ENCODE peak calls at places on chromosome 9, in eight cellular contexts. One of them, this sample, is unnamed.

GRCh38 chr9:92709954-92710353 is 40.0 kb upstream of the IPPK start:
- DNase-seq in PC-9: no peak
- DNase-seq in lung: no peak
- DNase-seq in GM12878: no peak
- DNase-seq in tibial nerve: no peak
- DNase-seq in CD4-positive, alpha-beta T cell: no peak
- DNase-seq in aorta: peak
- DNase-seq in keratinocyte: no peak
- DNase-seq in this sample: no peak

GRCh38 chr9:14062449-14063187 is 251.3 kb downstream of the NFIB start:
- DNase-seq in PC-9: peak
- DNase-seq in lung: no peak
- DNase-seq in GM12878: no peak
- DNase-seq in tibial nerve: no peak
- DNase-seq in CD4-positive, alpha-beta T cell: no peak
- DNase-seq in aorta: no peak
- DNase-seq in keratinocyte: peak
- DNase-seq in this sample: no peak

GRCh38 chr9:83472221-83472665 is 66.0 kb downstream of the FRMD3 start:
- DNase-seq in PC-9: peak
- DNase-seq in lung: no peak
- DNase-seq in GM12878: no peak
- DNase-seq in tibial nerve: no peak
- DNase-seq in CD4-positive, alpha-beta T cell: no peak
- DNase-seq in aorta: no peak
- DNase-seq in keratinocyte: no peak
- DNase-seq in this sample: no peak

GRCh38 chr9:70795841-70796240 is 325.6 kb downstream of the TRPM3 start:
- DNase-seq in PC-9: no peak
- DNase-seq in lung: no peak
- DNase-seq in GM12878: no peak
- DNase-seq in tibial nerve: no peak
- DNase-seq in CD4-positive, alpha-beta T cell: no peak
- DNase-seq in aorta: no peak
- DNase-seq in keratinocyte: no peak
- DNase-seq in this sample: no peak

GRCh38 chr9:96245399-96245798 is 56.6 kb downstream of the HSD17B3 start:
- DNase-seq in PC-9: no peak
- DNase-seq in lung: no peak
- DNase-seq in GM12878: no peak
- DNase-seq in tibial nerve: no peak
- DNase-seq in CD4-positive, alpha-beta T cell: no peak
- DNase-seq in aorta: no peak
- DNase-seq in keratinocyte: no peak
- DNase-seq in this sample: no peak

GRCh38 chr9:87245271-87245670 is 252.4 kb upstream of the DAPK1 start:
- DNase-seq in PC-9: no peak
- DNase-seq in lung: no peak
- DNase-seq in GM12878: no peak
- DNase-seq in tibial nerve: no peak
- DNase-seq in CD4-positive, alpha-beta T cell: no peak
- DNase-seq in aorta: no peak
- DNase-seq in keratinocyte: no peak
- DNase-seq in this sample: no peak

GRCh38 chr9:74006935-74007334 is 490.2 kb upstream of the RORB start:
- DNase-seq in PC-9: no peak
- DNase-seq in lung: no peak
- DNase-seq in GM12878: no peak
- DNase-seq in tibial nerve: no peak
- DNase-seq in CD4-positive, alpha-beta T cell: no peak
- DNase-seq in aorta: no peak
- DNase-seq in keratinocyte: no peak
- DNase-seq in this sample: no peak

GRCh38 chr9:82116538-82116937 is 128.0 kb downstream of the SPATA31D1 start:
- DNase-seq in PC-9: no peak
- DNase-seq in lung: no peak
- DNase-seq in GM12878: no peak
- DNase-seq in tibial nerve: no peak
- DNase-seq in CD4-positive, alpha-beta T cell: no peak
- DNase-seq in aorta: no peak
- DNase-seq in keratinocyte: no peak
- DNase-seq in this sample: no peak

GRCh38 chr9:127451681-127452480 is 571 bp downstream of the LRSAM1 start:
- DNase-seq in PC-9: peak
- DNase-seq in lung: peak
- DNase-seq in GM12878: peak
- DNase-seq in tibial nerve: no peak
- DNase-seq in CD4-positive, alpha-beta T cell: peak
- DNase-seq in aorta: peak
- DNase-seq in keratinocyte: peak
- DNase-seq in this sample: no peak

GRCh38 chr9:128552153-128552743 is at the start of gene SPTAN1:
- DNase-seq in PC-9: peak
- DNase-seq in lung: peak
- DNase-seq in GM12878: peak
- DNase-seq in tibial nerve: peak
- DNase-seq in CD4-positive, alpha-beta T cell: peak
- DNase-seq in aorta: peak
- DNase-seq in keratinocyte: no peak
- DNase-seq in this sample: peak

GRCh38 chr9:21047315-21047714 is 15.9 kb upstream of the HACD4 start:
- DNase-seq in PC-9: no peak
- DNase-seq in lung: no peak
- DNase-seq in GM12878: no peak
- DNase-seq in tibial nerve: no peak
- DNase-seq in CD4-positive, alpha-beta T cell: no peak
- DNase-seq in aorta: no peak
- DNase-seq in keratinocyte: no peak
- DNase-seq in this sample: no peak

GRCh38 chr9:86767373-86767772 is 179.9 kb downstream of the GAS1 start:
- DNase-seq in PC-9: no peak
- DNase-seq in lung: no peak
- DNase-seq in GM12878: no peak
- DNase-seq in tibial nerve: no peak
- DNase-seq in CD4-positive, alpha-beta T cell: no peak
- DNase-seq in aorta: no peak
- DNase-seq in keratinocyte: no peak
- DNase-seq in this sample: no peak

GRCh38 chr9:136160939-136161610 is 42.4 kb upstream of the TMEM250 start:
- DNase-seq in PC-9: no peak
- DNase-seq in lung: no peak
- DNase-seq in GM12878: no peak
- DNase-seq in tibial nerve: no peak
- DNase-seq in CD4-positive, alpha-beta T cell: no peak
- DNase-seq in aorta: no peak
- DNase-seq in keratinocyte: no peak
- DNase-seq in this sample: no peak

GRCh38 chr9:106890621-106891020 is 27.7 kb downstream of the ZNF462 start:
- DNase-seq in PC-9: no peak
- DNase-seq in lung: no peak
- DNase-seq in GM12878: no peak
- DNase-seq in tibial nerve: no peak
- DNase-seq in CD4-positive, alpha-beta T cell: no peak
- DNase-seq in aorta: no peak
- DNase-seq in keratinocyte: no peak
- DNase-seq in this sample: no peak

GRCh38 chr9:97561501-97561900 is 60.0 kb downstream of the TMOD1 start:
- DNase-seq in PC-9: no peak
- DNase-seq in lung: no peak
- DNase-seq in GM12878: no peak
- DNase-seq in tibial nerve: no peak
- DNase-seq in CD4-positive, alpha-beta T cell: no peak
- DNase-seq in aorta: no peak
- DNase-seq in keratinocyte: no peak
- DNase-seq in this sample: no peak

GRCh38 chr9:136379401-136379800 is 5.9 kb upstream of the CARD9 start:
- DNase-seq in PC-9: no peak
- DNase-seq in lung: no peak
- DNase-seq in GM12878: no peak
- DNase-seq in tibial nerve: no peak
- DNase-seq in CD4-positive, alpha-beta T cell: no peak
- DNase-seq in aorta: no peak
- DNase-seq in keratinocyte: no peak
- DNase-seq in this sample: no peak

GRCh38 chr9:26756881-26757280 is 135.7 kb downstream of the CAAP1 start:
- DNase-seq in PC-9: no peak
- DNase-seq in lung: no peak
- DNase-seq in GM12878: no peak
- DNase-seq in tibial nerve: no peak
- DNase-seq in CD4-positive, alpha-beta T cell: no peak
- DNase-seq in aorta: no peak
- DNase-seq in keratinocyte: no peak
- DNase-seq in this sample: no peak

GRCh38 chr9:26754494-26755188 is 138.0 kb downstream of the CAAP1 start:
- DNase-seq in PC-9: no peak
- DNase-seq in lung: no peak
- DNase-seq in GM12878: no peak
- DNase-seq in tibial nerve: no peak
- DNase-seq in CD4-positive, alpha-beta T cell: no peak
- DNase-seq in aorta: no peak
- DNase-seq in keratinocyte: no peak
- DNase-seq in this sample: no peak

GRCh38 chr9:26755476-26755875 is 137.1 kb downstream of the CAAP1 start:
- DNase-seq in PC-9: no peak
- DNase-seq in lung: no peak
- DNase-seq in GM12878: no peak
- DNase-seq in tibial nerve: no peak
- DNase-seq in CD4-positive, alpha-beta T cell: no peak
- DNase-seq in aorta: no peak
- DNase-seq in keratinocyte: no peak
- DNase-seq in this sample: no peak

GRCh38 chr9:26750126-26750525 is 142.5 kb downstream of the CAAP1 start:
- DNase-seq in PC-9: no peak
- DNase-seq in lung: no peak
- DNase-seq in GM12878: no peak
- DNase-seq in tibial nerve: no peak
- DNase-seq in CD4-positive, alpha-beta T cell: no peak
- DNase-seq in aorta: no peak
- DNase-seq in keratinocyte: no peak
- DNase-seq in this sample: no peak

DNA sequence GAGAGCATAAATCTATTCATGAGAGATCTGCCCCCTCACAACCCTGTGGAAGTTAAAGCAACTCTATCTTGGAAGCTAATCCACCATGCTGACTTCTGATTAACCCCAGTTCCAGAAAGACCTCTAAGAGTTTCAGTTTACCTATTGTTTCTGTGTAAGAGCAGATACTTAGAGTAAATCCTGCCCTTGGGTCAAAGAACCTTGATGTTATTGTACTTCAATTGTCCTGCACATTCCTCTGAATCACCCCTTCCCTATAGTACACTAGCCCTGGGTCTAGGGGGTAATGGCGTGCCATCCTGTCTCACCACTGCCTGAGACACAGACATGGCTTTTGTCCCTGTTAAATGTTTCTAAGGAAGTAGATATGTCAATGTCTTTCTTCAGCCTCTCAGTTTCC is 138.6 kb downstream of the CAAP1 start:
- DNase-seq in PC-9: no peak
- DNase-seq in lung: no peak
- DNase-seq in GM12878: no peak
- DNase-seq in tibial nerve: no peak
- DNase-seq in CD4-positive, alpha-beta T cell: no peak
- DNase-seq in aorta: no peak
- DNase-seq in keratinocyte: no peak
- DNase-seq in this sample: no peak
- H3K27ac ChIP-seq in PC-9: no peak
- H3K27ac ChIP-seq in lung: no peak
- H3K27ac ChIP-seq in GM12878: no peak
- H3K27ac ChIP-seq in tibial nerve: no peak
- H3K27ac ChIP-seq in CD4-positive, alpha-beta T cell: no peak
- H3K27ac ChIP-seq in aorta: no peak
- H3K27ac ChIP-seq in keratinocyte: no peak
- H3K27ac ChIP-seq in this sample: no peak

DNA sequence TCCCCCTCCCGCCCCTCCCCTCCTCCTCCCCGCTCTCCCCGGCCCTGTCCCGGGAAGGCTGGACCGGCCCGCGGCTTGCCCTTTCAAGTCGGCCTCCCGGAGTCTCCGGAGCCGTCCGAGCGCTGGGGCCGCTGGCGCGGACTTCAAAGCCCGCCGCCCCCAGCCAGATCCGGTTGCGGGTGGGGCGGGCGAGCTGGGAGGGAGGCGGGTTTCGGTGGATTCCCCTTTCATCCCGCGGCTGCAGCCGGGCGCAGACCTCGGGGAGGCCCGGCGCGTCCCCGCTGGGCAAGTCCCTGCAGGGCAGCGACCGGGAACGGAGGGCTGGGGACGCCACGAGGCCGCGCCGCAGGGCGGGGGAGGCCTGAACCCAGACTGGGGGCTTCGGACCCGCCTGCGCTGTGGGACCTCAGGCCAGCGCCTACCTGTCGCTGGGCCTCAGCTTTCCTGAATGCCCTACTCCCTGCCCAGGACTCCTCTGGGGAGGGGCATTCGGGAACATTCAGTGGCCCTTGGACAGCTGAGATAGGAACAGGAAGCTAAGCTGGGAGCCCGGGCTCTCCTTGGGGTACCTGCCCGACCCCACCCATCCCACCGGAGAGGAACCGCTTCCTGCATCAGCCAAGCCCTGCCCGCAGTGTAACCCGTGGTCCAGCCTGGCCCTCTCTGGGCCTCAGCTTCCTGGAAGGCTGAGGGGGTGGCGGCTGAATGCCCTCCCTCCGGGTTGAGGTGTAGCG is 23.4 kb downstream of the C9orf50 start:
- DNase-seq in PC-9: peak
- DNase-seq in lung: peak
- DNase-seq in GM12878: no peak
- DNase-seq in tibial nerve: no peak
- DNase-seq in CD4-positive, alpha-beta T cell: no peak
- DNase-seq in aorta: peak
- DNase-seq in keratinocyte: no peak
- DNase-seq in this sample: no peak
- H3K27ac ChIP-seq in PC-9: peak
- H3K27ac ChIP-seq in lung: peak
- H3K27ac ChIP-seq in GM12878: peak
- H3K27ac ChIP-seq in tibial nerve: peak
- H3K27ac ChIP-seq in CD4-positive, alpha-beta T cell: no peak
- H3K27ac ChIP-seq in aorta: peak
- H3K27ac ChIP-seq in keratinocyte: peak
- H3K27ac ChIP-seq in this sample: peak

GRCh38 chr9:129964901-129965734 is 77.9 kb downstream of the FNBP1 start:
- DNase-seq in PC-9: no peak
- DNase-seq in lung: no peak
- DNase-seq in GM12878: no peak
- DNase-seq in tibial nerve: no peak
- DNase-seq in CD4-positive, alpha-beta T cell: no peak
- DNase-seq in aorta: no peak
- DNase-seq in keratinocyte: no peak
- DNase-seq in this sample: no peak
- H3K27ac ChIP-seq in PC-9: no peak
- H3K27ac ChIP-seq in lung: peak
- H3K27ac ChIP-seq in GM12878: no peak
- H3K27ac ChIP-seq in tibial nerve: peak
- H3K27ac ChIP-seq in CD4-positive, alpha-beta T cell: peak
- H3K27ac ChIP-seq in aorta: peak
- H3K27ac ChIP-seq in keratinocyte: no peak
- H3K27ac ChIP-seq in this sample: peak

DNA sequence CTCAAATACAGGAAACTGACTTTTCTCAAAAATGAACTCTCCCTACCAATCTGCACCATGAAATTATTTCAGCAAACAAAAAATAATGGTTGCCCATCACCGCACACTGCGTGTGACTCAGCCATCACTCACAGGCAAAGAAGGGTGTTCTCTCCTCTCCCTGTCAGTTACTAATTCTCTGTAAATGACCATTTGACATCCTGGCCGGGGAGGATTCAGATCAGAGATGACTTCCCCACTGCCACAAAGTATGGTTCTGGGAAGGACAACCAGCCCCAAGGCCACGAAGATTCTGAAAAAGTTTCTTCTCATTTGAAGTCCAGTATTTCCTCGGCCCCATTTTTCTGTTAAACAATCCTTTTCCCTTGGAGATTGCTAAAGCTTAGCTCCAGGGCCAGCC is 199.4 kb downstream of the AUH start:
- DNase-seq in PC-9: no peak
- DNase-seq in lung: no peak
- DNase-seq in GM12878: no peak
- DNase-seq in tibial nerve: no peak
- DNase-seq in CD4-positive, alpha-beta T cell: no peak
- DNase-seq in aorta: no peak
- DNase-seq in keratinocyte: no peak
- DNase-seq in this sample: no peak
- H3K27ac ChIP-seq in PC-9: no peak
- H3K27ac ChIP-seq in lung: no peak
- H3K27ac ChIP-seq in GM12878: no peak
- H3K27ac ChIP-seq in tibial nerve: peak
- H3K27ac ChIP-seq in CD4-positive, alpha-beta T cell: no peak
- H3K27ac ChIP-seq in aorta: no peak
- H3K27ac ChIP-seq in keratinocyte: no peak
- H3K27ac ChIP-seq in this sample: peak